ENCODE peak calls at places on chromosomes 11 and 22, in ten cellular contexts. One of them, this sample, is unnamed.

GRCh38 chr11:116170526-116171120 is 602.2 kb downstream of the BUD13 start:
- DNase-seq in A549: no peak
- DNase-seq in kidney tubule cell: peak; percentile 25
- DNase-seq in activated CD4-positive, CD25-positive, alpha-beta regulatory T cell treated with anti-CD3 and anti-CD28 coated beads, Interleukin-2, amount 50 U/mL, for 72 hours: no peak
- DNase-seq in activated naive CD8-positive, alpha-beta T cell treated with anti-CD3 and anti-CD28 coated beads for 36 hours: no peak
- DNase-seq in nucleus accumbens: no peak
- DNase-seq in GM23338: peak; percentile 43
- DNase-seq in omental fat pad: no peak
- DNase-seq in bronchial epithelial cell: no peak
- DNase-seq in right atrium auricular region: peak; percentile 47
- DNase-seq in this sample: no peak

GRCh38 chr11:95948637-95949036 is 24.7 kb upstream of the MTMR2 start:
- DNase-seq in A549: no peak
- DNase-seq in kidney tubule cell: no peak
- DNase-seq in activated CD4-positive, CD25-positive, alpha-beta regulatory T cell treated with anti-CD3 and anti-CD28 coated beads, Interleukin-2, amount 50 U/mL, for 72 hours: no peak
- DNase-seq in activated naive CD8-positive, alpha-beta T cell treated with anti-CD3 and anti-CD28 coated beads for 36 hours: no peak
- DNase-seq in nucleus accumbens: no peak
- DNase-seq in GM23338: no peak
- DNase-seq in omental fat pad: no peak
- DNase-seq in bronchial epithelial cell: no peak
- DNase-seq in right atrium auricular region: no peak
- DNase-seq in this sample: no peak

GRCh38 chr11:65858354-65859133 is 564 bp upstream of the CFL1 start:
- DNase-seq in A549: no peak
- DNase-seq in kidney tubule cell: no peak
- DNase-seq in activated CD4-positive, CD25-positive, alpha-beta regulatory T cell treated with anti-CD3 and anti-CD28 coated beads, Interleukin-2, amount 50 U/mL, for 72 hours: no peak
- DNase-seq in activated naive CD8-positive, alpha-beta T cell treated with anti-CD3 and anti-CD28 coated beads for 36 hours: no peak
- DNase-seq in nucleus accumbens: no peak
- DNase-seq in GM23338: no peak
- DNase-seq in omental fat pad: no peak
- DNase-seq in bronchial epithelial cell: peak; percentile 45
- DNase-seq in right atrium auricular region: no peak
- DNase-seq in this sample: no peak

GRCh38 chr11:65778431-65778900 is 2.3 kb downstream of the AP5B1 start:
- DNase-seq in A549: no peak
- DNase-seq in kidney tubule cell: no peak
- DNase-seq in activated CD4-positive, CD25-positive, alpha-beta regulatory T cell treated with anti-CD3 and anti-CD28 coated beads, Interleukin-2, amount 50 U/mL, for 72 hours: no peak
- DNase-seq in activated naive CD8-positive, alpha-beta T cell treated with anti-CD3 and anti-CD28 coated beads for 36 hours: no peak
- DNase-seq in nucleus accumbens: no peak
- DNase-seq in GM23338: no peak
- DNase-seq in omental fat pad: no peak
- DNase-seq in bronchial epithelial cell: no peak
- DNase-seq in right atrium auricular region: no peak
- DNase-seq in this sample: no peak

GRCh38 chr22:50576070-50576469 is 2.2 kb downstream of the CPT1B start:
- DNase-seq in A549: peak; percentile 69
- DNase-seq in kidney tubule cell: peak; percentile 81
- DNase-seq in activated CD4-positive, CD25-positive, alpha-beta regulatory T cell treated with anti-CD3 and anti-CD28 coated beads, Interleukin-2, amount 50 U/mL, for 72 hours: no peak
- DNase-seq in activated naive CD8-positive, alpha-beta T cell treated with anti-CD3 and anti-CD28 coated beads for 36 hours: no peak
- DNase-seq in nucleus accumbens: no peak
- DNase-seq in GM23338: peak; percentile 78
- DNase-seq in omental fat pad: no peak
- DNase-seq in bronchial epithelial cell: peak; percentile 51
- DNase-seq in right atrium auricular region: no peak
- DNase-seq in this sample: no peak

GRCh38 chr11:78372114-78372768 is 45.4 kb downstream of the GAB2 start:
- DNase-seq in A549: no peak
- DNase-seq in kidney tubule cell: no peak
- DNase-seq in activated CD4-positive, CD25-positive, alpha-beta regulatory T cell treated with anti-CD3 and anti-CD28 coated beads, Interleukin-2, amount 50 U/mL, for 72 hours: no peak
- DNase-seq in activated naive CD8-positive, alpha-beta T cell treated with anti-CD3 and anti-CD28 coated beads for 36 hours: no peak
- DNase-seq in nucleus accumbens: no peak
- DNase-seq in GM23338: no peak
- DNase-seq in omental fat pad: no peak
- DNase-seq in bronchial epithelial cell: no peak
- DNase-seq in right atrium auricular region: no peak
- DNase-seq in this sample: no peak

GRCh38 chr22:42202048-42202447 is 68.4 kb downstream of the TCF20 start:
- DNase-seq in A549: no peak
- DNase-seq in kidney tubule cell: no peak
- DNase-seq in activated CD4-positive, CD25-positive, alpha-beta regulatory T cell treated with anti-CD3 and anti-CD28 coated beads, Interleukin-2, amount 50 U/mL, for 72 hours: no peak
- DNase-seq in activated naive CD8-positive, alpha-beta T cell treated with anti-CD3 and anti-CD28 coated beads for 36 hours: no peak
- DNase-seq in nucleus accumbens: no peak
- DNase-seq in GM23338: no peak
- DNase-seq in omental fat pad: no peak
- DNase-seq in bronchial epithelial cell: no peak
- DNase-seq in right atrium auricular region: no peak
- DNase-seq in this sample: no peak

GRCh38 chr11:28704801-28705200 is 596.6 kb downstream of the METTL15 start:
- DNase-seq in A549: no peak
- DNase-seq in kidney tubule cell: no peak
- DNase-seq in activated CD4-positive, CD25-positive, alpha-beta regulatory T cell treated with anti-CD3 and anti-CD28 coated beads, Interleukin-2, amount 50 U/mL, for 72 hours: no peak
- DNase-seq in activated naive CD8-positive, alpha-beta T cell treated with anti-CD3 and anti-CD28 coated beads for 36 hours: no peak
- DNase-seq in nucleus accumbens: no peak
- DNase-seq in GM23338: no peak
- DNase-seq in omental fat pad: no peak
- DNase-seq in bronchial epithelial cell: no peak
- DNase-seq in right atrium auricular region: no peak
- DNase-seq in this sample: no peak

GRCh38 chr11:68810164-68810563 is 31.6 kb downstream of the CPT1A start:
- DNase-seq in A549: no peak
- DNase-seq in kidney tubule cell: no peak
- DNase-seq in activated CD4-positive, CD25-positive, alpha-beta regulatory T cell treated with anti-CD3 and anti-CD28 coated beads, Interleukin-2, amount 50 U/mL, for 72 hours: no peak
- DNase-seq in activated naive CD8-positive, alpha-beta T cell treated with anti-CD3 and anti-CD28 coated beads for 36 hours: no peak
- DNase-seq in nucleus accumbens: no peak
- DNase-seq in GM23338: no peak
- DNase-seq in omental fat pad: no peak
- DNase-seq in bronchial epithelial cell: no peak
- DNase-seq in right atrium auricular region: peak; percentile 62
- DNase-seq in this sample: no peak

GRCh38 chr11:111069076-111069475 is 176.4 kb upstream of the POU2AF2 start:
- DNase-seq in A549: peak; percentile 2
- DNase-seq in kidney tubule cell: no peak
- DNase-seq in activated CD4-positive, CD25-positive, alpha-beta regulatory T cell treated with anti-CD3 and anti-CD28 coated beads, Interleukin-2, amount 50 U/mL, for 72 hours: no peak
- DNase-seq in activated naive CD8-positive, alpha-beta T cell treated with anti-CD3 and anti-CD28 coated beads for 36 hours: no peak
- DNase-seq in nucleus accumbens: no peak
- DNase-seq in GM23338: peak; percentile 76
- DNase-seq in omental fat pad: no peak
- DNase-seq in bronchial epithelial cell: peak; percentile 20
- DNase-seq in right atrium auricular region: no peak
- DNase-seq in this sample: no peak

GRCh38 chr22:24474649-24475048 is 20.5 kb upstream of the UPB1 start:
- DNase-seq in A549: no peak
- DNase-seq in kidney tubule cell: no peak
- DNase-seq in activated CD4-positive, CD25-positive, alpha-beta regulatory T cell treated with anti-CD3 and anti-CD28 coated beads, Interleukin-2, amount 50 U/mL, for 72 hours: no peak
- DNase-seq in activated naive CD8-positive, alpha-beta T cell treated with anti-CD3 and anti-CD28 coated beads for 36 hours: no peak
- DNase-seq in nucleus accumbens: no peak
- DNase-seq in GM23338: no peak
- DNase-seq in omental fat pad: no peak
- DNase-seq in bronchial epithelial cell: no peak
- DNase-seq in right atrium auricular region: no peak
- DNase-seq in this sample: no peak

GRCh38 chr11:23585700-23586099 is 725.4 kb upstream of the CCDC179 start:
- DNase-seq in A549: no peak
- DNase-seq in kidney tubule cell: no peak
- DNase-seq in activated CD4-positive, CD25-positive, alpha-beta regulatory T cell treated with anti-CD3 and anti-CD28 coated beads, Interleukin-2, amount 50 U/mL, for 72 hours: no peak
- DNase-seq in activated naive CD8-positive, alpha-beta T cell treated with anti-CD3 and anti-CD28 coated beads for 36 hours: no peak
- DNase-seq in nucleus accumbens: no peak
- DNase-seq in GM23338: no peak
- DNase-seq in omental fat pad: no peak
- DNase-seq in bronchial epithelial cell: no peak
- DNase-seq in right atrium auricular region: no peak
- DNase-seq in this sample: no peak

GRCh38 chr11:18230859-18231258 is 5.7 kb downstream of the SAA4 start:
- DNase-seq in A549: no peak
- DNase-seq in kidney tubule cell: no peak
- DNase-seq in activated CD4-positive, CD25-positive, alpha-beta regulatory T cell treated with anti-CD3 and anti-CD28 coated beads, Interleukin-2, amount 50 U/mL, for 72 hours: no peak
- DNase-seq in activated naive CD8-positive, alpha-beta T cell treated with anti-CD3 and anti-CD28 coated beads for 36 hours: no peak
- DNase-seq in nucleus accumbens: no peak
- DNase-seq in GM23338: no peak
- DNase-seq in omental fat pad: no peak
- DNase-seq in bronchial epithelial cell: no peak
- DNase-seq in right atrium auricular region: no peak
- DNase-seq in this sample: no peak

GRCh38 chr11:88553204-88553603 is 215.7 kb upstream of the CTSC start:
- DNase-seq in A549: no peak
- DNase-seq in kidney tubule cell: peak; percentile 31
- DNase-seq in activated CD4-positive, CD25-positive, alpha-beta regulatory T cell treated with anti-CD3 and anti-CD28 coated beads, Interleukin-2, amount 50 U/mL, for 72 hours: no peak
- DNase-seq in activated naive CD8-positive, alpha-beta T cell treated with anti-CD3 and anti-CD28 coated beads for 36 hours: no peak
- DNase-seq in nucleus accumbens: no peak
- DNase-seq in GM23338: no peak
- DNase-seq in omental fat pad: no peak
- DNase-seq in bronchial epithelial cell: no peak
- DNase-seq in right atrium auricular region: no peak
- DNase-seq in this sample: no peak

This sample was measured in stimulated activated naive CD8-positive, alpha-beta T cell treated with anti-CD3 and anti-CD28 coated beads, Interleukin-15, Interleukin-2, amounts not matched to agents 100 U/mL and 50 U/mL, for 24 hours.